ENCODE peak calls at places on chromosome 19, in ten cellular contexts. P is AG09319, V is OCI-LY7, T is fibroblast of mammary gland, R is glutamatergic neuron, H is DND-41, O is RWPE2, E is K562, Z is endothelial cell of umbilical vein, I is WERI-Rb-1. X is an unnamed sample.

GRCh38 chr19:5321851-5322681 is 18.5 kb downstream of the PTPRS start:
- DNase-seq in O (no peak), R (peak; percentile 59), E (peak; percentile 69), V (peak; percentile 55), H (no peak), Z (no peak), P (no peak), I (no peak), T (no peak), X (peak; percentile 18)

GRCh38 chr19:1933942-1934341 is 7.0 kb upstream of the CSNK1G2 start:
- DNase-seq in T (no peak), P (no peak), V (no peak), E (no peak), O (no peak), H (no peak), I (no peak), R (no peak), Z (no peak), X (no peak)

GRCh38 chr19:35000647-35001501 is 751 bp downstream of the GRAMD1A start:
- DNase-seq in I (no peak), Z (peak; percentile 43), E (peak; percentile 79), R (peak; percentile 54), H (peak; percentile 87), T (peak; percentile 40), O (no peak), V (peak; percentile 89), P (no peak), X (peak; percentile 64)

GRCh38 chr19:7679017-7679720 is 1.5 kb upstream of the TRAPPC5 start:
- DNase-seq in H (peak; percentile 70), R (peak; percentile 36), Z (no peak), P (no peak), O (no peak), T (no peak), E (peak; percentile 34), I (peak; percentile 78), V (peak; percentile 76), X (peak; percentile 69)

GRCh38 chr19:6067975-6068374 is 42.3 kb downstream of the RFX2 start:
- DNase-seq in V (no peak), T (no peak), I (no peak), O (peak; percentile 18), R (no peak), Z (no peak), P (no peak), H (no peak), E (no peak), X (no peak)

GRCh38 chr19:16867211-16867610 is 21.6 kb upstream of the F2RL3 start:
- DNase-seq in I (no peak), R (no peak), V (no peak), O (no peak), P (no peak), T (no peak), E (no peak), Z (no peak), H (no peak), X (no peak)

GRCh38 chr19:8490395-8490760 is 12.1 kb downstream of the PRAM1 start:
- DNase-seq in V (no peak), E (no peak), H (no peak), P (no peak), R (no peak), Z (no peak), T (no peak), I (no peak), O (no peak), X (no peak)

GRCh38 chr19:18156841-18157464 is 4.0 kb downstream of the PIK3R2 start:
- DNase-seq in O (peak; percentile 93), V (no peak), I (no peak), P (peak; percentile 59), R (no peak), H (no peak), E (peak; percentile 89), T (peak; percentile 87), Z (peak; percentile 85), X (no peak)

GRCh38 chr19:3932931-3933810 is at the start of gene NMRK2:
- DNase-seq in H (no peak), E (peak; percentile 36), P (no peak), I (peak; percentile 44), V (no peak), T (no peak), R (peak; percentile 51), Z (no peak), O (no peak), X (no peak)

GRCh38 chr19:58349590-58349989 is 3.7 kb downstream of the A1BG start:
- DNase-seq in E (no peak), P (no peak), V (no peak), O (no peak), R (no peak), H (no peak), Z (no peak), I (no peak), T (no peak), X (no peak)

GRCh38 chr19:49448432-49448786 is 3.2 kb downstream of the PIH1D1 start:
- DNase-seq in P (no peak), R (no peak), I (no peak), E (no peak), O (no peak), Z (no peak), T (no peak), V (no peak), H (no peak), X (no peak)

GRCh38 chr19:58387338-58388174 is 487 bp downstream of the RPS5 start:
- DNase-seq in P (no peak), O (peak; percentile 14), E (no peak), I (no peak), H (no peak), V (peak; percentile 30), Z (no peak), R (no peak), T (peak; percentile 16), X (no peak)

GRCh38 chr19:12574036-12574435 is 22.8 kb upstream of the ZNF564 start:
- DNase-seq in R (no peak), V (peak; percentile 85), T (no peak), P (no peak), I (no peak), Z (no peak), H (no peak), E (no peak), O (no peak), X (no peak)

GRCh38 chr19:49893135-49893534 is 3.6 kb downstream of the IL4I1 start:
- DNase-seq in H (no peak), T (no peak), V (no peak), O (peak; percentile 55), Z (no peak), P (no peak), I (no peak), R (peak; percentile 14), E (no peak), X (no peak)

GRCh38 chr19:49355890-49356289 is 6.3 kb downstream of the TEAD2 start:
- DNase-seq in O (no peak), E (no peak), H (peak; percentile 16), Z (no peak), T (peak; percentile 25), I (no peak), V (no peak), P (no peak), R (no peak), X (no peak)

GRCh38 chr19:39533003-39533512 is 406 bp upstream of the EID2B start:
- DNase-seq in E (no peak), H (no peak), O (no peak), I (no peak), R (no peak), Z (no peak), P (no peak), V (no peak), T (no peak), X (no peak)

DNA sequence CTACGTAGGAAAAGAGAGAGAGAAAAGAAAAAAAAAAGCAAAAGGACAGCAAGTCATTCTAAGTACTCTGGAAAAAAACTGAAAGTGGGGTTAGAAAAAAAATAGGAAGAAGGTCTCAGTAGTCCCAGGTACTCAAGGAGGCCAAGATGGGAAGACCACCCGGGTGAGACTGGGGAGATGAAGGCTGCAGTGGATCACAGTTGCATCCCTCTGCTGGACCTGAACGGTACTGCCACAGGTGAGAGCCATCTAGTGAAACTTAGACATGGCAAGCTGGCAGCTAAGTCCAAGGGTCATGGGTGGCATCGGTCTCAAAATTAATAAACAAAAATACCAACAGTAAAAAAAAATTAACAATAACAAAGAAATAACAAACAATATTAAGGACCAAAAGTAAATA is 41.0 kb upstream of the ZNF91 start:
- DNase-seq in I (peak; percentile 17), E (no peak), Z (no peak), T (no peak), V (peak; percentile 32), P (no peak), H (peak; percentile 23), O (no peak), R (no peak), X (no peak)
- TF ChIP-seq CTCF in I (peak; percentile 44), E (no peak), Z (no peak), T (peak; percentile 28), V (peak; percentile 61), P (no peak), H (peak; percentile 47), O (no peak), R (no peak), X (no peak)

GRCh38 chr19:55198651-55199050 is 10.7 kb downstream of the PTPRH start:
- DNase-seq in T (no peak), V (no peak), P (no peak), I (no peak), Z (no peak), O (no peak), E (no peak), H (no peak), R (no peak), X (no peak)
- TF ChIP-seq CTCF in T (no peak), V (no peak), P (no peak), I (no peak), Z (no peak), O (no peak), E (no peak), H (no peak), R (no peak), X (no peak)

DNA sequence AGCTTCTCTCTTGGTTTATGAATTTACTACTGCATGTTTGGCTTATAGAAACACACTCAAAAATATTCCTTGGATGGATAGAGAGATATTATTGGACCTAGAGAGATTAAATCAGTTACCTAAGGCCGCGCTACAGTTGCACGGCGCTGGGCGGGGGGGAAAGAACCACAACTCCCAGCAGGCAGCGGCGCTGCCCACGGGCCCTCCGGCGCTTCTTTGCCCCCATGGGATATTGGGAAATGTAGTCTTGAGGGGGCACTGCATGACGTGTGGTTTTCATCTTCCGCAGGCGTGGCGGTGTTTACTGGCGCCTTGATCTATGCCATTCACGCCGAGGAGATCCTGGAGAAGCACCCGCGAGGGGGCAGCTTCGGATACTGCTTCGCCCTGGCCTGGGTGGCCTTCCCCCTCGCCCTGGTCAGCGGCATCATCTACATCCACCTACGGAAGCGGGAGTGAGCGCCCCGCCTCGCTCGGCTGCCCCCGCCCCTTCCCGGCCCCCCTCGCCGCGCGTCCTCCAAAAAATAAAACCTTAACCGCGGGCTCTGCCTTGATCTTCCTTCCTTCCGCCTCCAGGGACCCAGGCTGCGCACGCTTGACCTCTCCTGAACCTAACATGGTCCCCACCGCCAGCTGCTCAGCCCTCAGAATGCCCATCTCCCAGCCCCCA is 4.8 kb downstream of the EMP3 start:
- DNase-seq in H (peak; percentile 92), T (peak; percentile 16), P (no peak), R (peak; percentile 91), E (no peak), O (no peak), I (peak; percentile 93), V (peak; percentile 96), Z (peak; percentile 15), X (peak; percentile 77)
- TF ChIP-seq CTCF in H (peak; percentile 42), T (no peak), P (no peak), R (no peak), E (no peak), O (no peak), I (peak; percentile 5), V (peak; percentile 36), Z (no peak), X (no peak)

GRCh38 chr19:45576682-45577081 is 7.9 kb downstream of the OPA3 start:
- DNase-seq in Z (no peak), T (no peak), R (no peak), I (no peak), P (no peak), V (no peak), E (no peak), H (no peak), O (no peak), X (no peak)
- TF ChIP-seq CTCF in Z (no peak), T (no peak), R (no peak), I (no peak), P (no peak), V (no peak), E (no peak), H (no peak), O (no peak), X (no peak)

X was measured in CD8-positive, alpha-beta T cell.